ENCODE peak calls at places on chromosomes 16 and 17, in seven cellular contexts. E, D, Z, S, R, T and L are unnamed samples.
A peak's percentile ranks its signal among the peaks of the same experiment; 100 is the strongest.

GRCh38 chr17:81061027-81061426 is 26.1 kb downstream of the BAIAP2 start:
- DNase-seq in E (no peak), D (no peak), Z (no peak), S (no peak), R (no peak), T (no peak), L (no peak)

GRCh38 chr17:80377798-80378197 is 37.2 kb upstream of the ENDOV start:
- DNase-seq in E (no peak), D (no peak), Z (no peak), S (no peak), R (no peak), T (no peak), L (no peak)

GRCh38 chr16:61681124-61681523 is 355.1 kb downstream of the CDH8 start:
- DNase-seq in E (no peak), D (no peak), Z (no peak), S (no peak), R (no peak), T (no peak), L (no peak)

GRCh38 chr17:75428775-75429469 is 23.4 kb upstream of the GRB2 start:
- DNase-seq in E (no peak), D (no peak), Z (no peak), S (no peak), R (no peak), T (no peak), L (no peak)

GRCh38 chr16:22721497-22722100 is 92.4 kb upstream of the HS3ST2 start:
- DNase-seq in E (no peak), D (no peak), Z (peak; percentile 22), S (no peak), R (no peak), T (no peak), L (no peak)

GRCh38 chr16:88764913-88765349 is 20.1 kb downstream of the PIEZO1 start:
- DNase-seq in E (no peak), D (no peak), Z (no peak), S (no peak), R (peak; percentile 44), T (no peak), L (no peak)

GRCh38 chr16:10988164-10988803 is 43.9 kb downstream of the CLEC16A start:
- DNase-seq in E (no peak), D (peak; percentile 58), Z (no peak), S (peak; percentile 33), R (peak; percentile 54), T (no peak), L (peak; percentile 57)

GRCh38 chr17:57281887-57282653 is 25.7 kb downstream of the MSI2 start:
- DNase-seq in E (no peak), D (no peak), Z (no peak), S (no peak), R (no peak), T (peak; percentile 21), L (no peak)

GRCh38 chr16:29701214-29701555 is 22.2 kb downstream of the QPRT start:
- DNase-seq in E (no peak), D (no peak), Z (no peak), S (no peak), R (no peak), T (no peak), L (no peak)

GRCh38 chr16:87877942-87878507 is 8.7 kb upstream of the SLC7A5 start:
- DNase-seq in E (no peak), D (peak; percentile 46), Z (no peak), S (no peak), R (no peak), T (no peak), L (no peak)

GRCh38 chr16:54921229-54921824 is 9.3 kb upstream of the IRX5 start:
- DNase-seq in E (no peak), D (no peak), Z (no peak), S (no peak), R (no peak), T (no peak), L (no peak)

GRCh38 chr17:3985800-3986199 is 21.6 kb upstream of the ATP2A3 start:
- DNase-seq in E (no peak), D (no peak), Z (no peak), S (no peak), R (no peak), T (no peak), L (no peak)

GRCh38 chr17:72878975-72879660 is 213.4 kb downstream of the SLC39A11 start:
- DNase-seq in E (no peak), D (no peak), Z (no peak), S (no peak), R (no peak), T (no peak), L (no peak)

GRCh38 chr17:4150106-4150505 is 7.1 kb downstream of the CYB5D2 start:
- DNase-seq in E (no peak), D (no peak), Z (no peak), S (no peak), R (no peak), T (no peak), L (no peak)

GRCh38 chr17:45222273-45222993 is 748 bp downstream of the FMNL1 start:
- DNase-seq in E (no peak), D (no peak), Z (no peak), S (no peak), R (no peak), T (no peak), L (no peak)

GRCh38 chr17:50304781-50305404 is 30.6 kb downstream of the TMEM92 start:
- DNase-seq in E (no peak), D (no peak), Z (no peak), S (no peak), R (no peak), T (no peak), L (no peak)

GRCh38 chr16:79599837-79600635 is 501 bp downstream of the MAF start:
- DNase-seq in E (no peak), D (peak; percentile 34), Z (peak; percentile 73), S (peak; percentile 67), R (peak; percentile 65), T (peak; percentile 38), L (peak; percentile 50)

GRCh38 chr17:81397314-81398169 is 2.3 kb downstream of the BAHCC1 start:
- DNase-seq in E (no peak), D (no peak), Z (no peak), S (peak; percentile 84), R (peak; percentile 83), T (peak; percentile 86), L (no peak)

GRCh38 chr17:68942389-68942788 is 12.8 kb downstream of the ABCA8 start:
- DNase-seq in E (no peak), D (no peak), Z (no peak), S (peak; percentile 19), R (no peak), T (no peak), L (no peak)

GRCh38 chr17:48053758-48054237 is 5.6 kb downstream of the NFE2L1 start:
- DNase-seq in E (no peak), D (no peak), Z (no peak), S (no peak), R (no peak), T (no peak), L (no peak)

GRCh38 chr17:47318197-47318918 is 5.4 kb upstream of the EFCAB13 start:
- DNase-seq in E (no peak), D (no peak), Z (no peak), S (no peak), R (no peak), T (no peak), L (no peak)

DNA sequence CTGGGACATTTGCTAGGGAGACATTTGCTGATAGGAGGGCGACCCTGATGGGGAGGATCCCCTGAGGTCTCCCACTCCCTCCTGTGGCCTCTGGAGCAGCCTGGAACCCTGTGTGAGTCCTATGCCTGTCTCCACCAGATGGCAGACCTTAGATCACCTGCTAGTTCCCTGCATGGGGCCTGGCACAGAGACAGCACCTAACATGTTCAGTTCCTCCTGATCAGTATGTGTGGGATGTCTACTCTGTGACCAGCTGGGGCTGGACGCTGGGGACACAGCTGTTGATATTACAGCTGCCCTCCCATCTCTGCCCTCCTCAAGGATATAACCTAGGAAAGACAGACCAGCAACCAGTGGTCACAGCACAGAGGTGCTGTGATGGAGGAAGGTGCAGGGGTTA is 1.1 kb upstream of the ADCY7 start:
- DNase-seq in E (no peak), D (no peak), Z (no peak), S (no peak), R (no peak), T (no peak), L (no peak)
- TF ChIP-seq CTCF in E (no peak), D (peak; percentile 17), Z (peak; percentile 18), S (no peak), R (no peak), T (peak; percentile 29), L (peak; percentile 51)

GRCh38 chr17:6415616-6416015 is 19.3 kb downstream of the AIPL1 start:
- DNase-seq in E (no peak), D (no peak), Z (no peak), S (no peak), R (no peak), T (no peak), L (no peak)

GRCh38 chr17:6408271-6408670 is 26.6 kb downstream of the AIPL1 start:
- DNase-seq in E (no peak), D (no peak), Z (no peak), S (no peak), R (no peak), T (no peak), L (no peak)

GRCh38 chr17:6413073-6413472 is 21.8 kb downstream of the AIPL1 start:
- DNase-seq in E (no peak), D (peak; percentile 69), Z (no peak), S (no peak), R (no peak), T (peak; percentile 70), L (peak; percentile 70)
- TF ChIP-seq CTCF in E (no peak), D (no peak), Z (peak; percentile 49), S (peak; percentile 37), R (peak; percentile 2), T (peak; percentile 60), L (peak; percentile 35)

DNA sequence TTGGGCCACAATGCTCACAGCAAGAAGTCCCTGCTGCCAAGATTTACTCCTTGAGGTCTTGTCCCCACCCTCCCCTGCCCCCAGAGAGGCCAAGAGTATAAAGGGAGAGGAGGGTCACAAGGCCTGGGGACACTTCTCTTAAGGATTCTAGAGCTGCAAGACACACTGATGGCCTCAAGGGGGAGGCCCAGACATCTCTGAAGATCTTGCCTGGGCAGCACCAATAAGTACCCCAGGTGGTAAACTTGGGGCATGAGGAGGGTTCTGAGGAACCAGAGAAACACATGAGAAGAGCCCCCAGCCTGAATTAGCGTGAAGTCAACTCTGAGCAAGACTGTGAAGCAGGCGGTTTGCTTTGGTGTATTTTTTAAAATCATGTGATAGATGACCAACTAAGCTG is 26.8 kb upstream of the MTMR4 start:
- DNase-seq in E (no peak), D (peak; percentile 49), Z (no peak), S (no peak), R (peak; percentile 42), T (no peak), L (peak; percentile 54)
- TF ChIP-seq CTCF in E (no peak), D (peak; percentile 21), Z (peak; percentile 30), S (no peak), R (peak; percentile 46), T (peak; percentile 44), L (peak; percentile 58)

GRCh38 chr16:27698266-27698665 is 148.3 kb downstream of the KATNIP start:
- DNase-seq in E (no peak), D (no peak), Z (no peak), S (peak; percentile 69), R (peak; percentile 94), T (peak; percentile 11), L (no peak)
- TF ChIP-seq CTCF in E (no peak), D (peak; percentile 20), Z (peak; percentile 20), S (peak; percentile 30), R (peak; percentile 61), T (peak; percentile 62), L (peak; percentile 36)

GRCh38 chr17:28720247-28720996 is 637 bp downstream of the RPL23A start:
- DNase-seq in E (no peak), D (no peak), Z (no peak), S (no peak), R (no peak), T (no peak), L (no peak)
- TF ChIP-seq CTCF in E (no peak), D (no peak), Z (no peak), S (peak; percentile 14), R (no peak), T (peak; percentile 16), L (peak; percentile 3)

GRCh38 chr17:67377727-67378443 is 804 bp downstream of the PITPNC1 start:
- DNase-seq in E (no peak), D (peak; percentile 69), Z (peak; percentile 60), S (peak; percentile 60), R (peak; percentile 54), T (peak; percentile 75), L (peak; percentile 71)
- TF ChIP-seq CTCF in E (no peak), D (peak; percentile 35), Z (peak; percentile 29), S (no peak), R (no peak), T (no peak), L (peak; percentile 59)